ENCODE peak calls at places on chromosomes 13 and 19, in nine cellular contexts. One of them, this sample, is unnamed.

GRCh38 chr13:46964789-46965527 is 68.1 kb upstream of the HTR2A start:
- DNase-seq in Calu3: no peak
- DNase-seq in breast epithelium: no peak
- DNase-seq in testis: no peak
- DNase-seq in suprapubic skin: no peak
- DNase-seq in cardiac muscle cell: no peak
- DNase-seq in CD8-positive, alpha-beta T cell: no peak
- DNase-seq in AG04449: no peak
- DNase-seq in left ventricle myocardium inferior: no peak
- DNase-seq in this sample: no peak

GRCh38 chr19:46963093-46963734 is 56.4 kb upstream of the NPAS1 start:
- DNase-seq in Calu3: no peak
- DNase-seq in breast epithelium: no peak
- DNase-seq in testis: no peak
- DNase-seq in suprapubic skin: no peak
- DNase-seq in cardiac muscle cell: no peak
- DNase-seq in CD8-positive, alpha-beta T cell: no peak
- DNase-seq in AG04449: peak; percentile 94
- DNase-seq in left ventricle myocardium inferior: no peak
- DNase-seq in this sample: no peak

GRCh38 chr13:78015782-78016181 is 97.2 kb upstream of the EDNRB start:
- DNase-seq in Calu3: no peak
- DNase-seq in breast epithelium: no peak
- DNase-seq in testis: no peak
- DNase-seq in suprapubic skin: no peak
- DNase-seq in cardiac muscle cell: no peak
- DNase-seq in CD8-positive, alpha-beta T cell: no peak
- DNase-seq in AG04449: no peak
- DNase-seq in left ventricle myocardium inferior: no peak
- DNase-seq in this sample: no peak

GRCh38 chr19:7539827-7540425 is 4.4 kb downstream of the PNPLA6 start:
- DNase-seq in Calu3: no peak
- DNase-seq in breast epithelium: no peak
- DNase-seq in testis: no peak
- DNase-seq in suprapubic skin: no peak
- DNase-seq in cardiac muscle cell: no peak
- DNase-seq in CD8-positive, alpha-beta T cell: no peak
- DNase-seq in AG04449: no peak
- DNase-seq in left ventricle myocardium inferior: no peak
- DNase-seq in this sample: no peak

GRCh38 chr13:97279079-97279411 is 56.9 kb downstream of the MBNL2 start:
- DNase-seq in Calu3: no peak
- DNase-seq in breast epithelium: no peak
- DNase-seq in testis: no peak
- DNase-seq in suprapubic skin: no peak
- DNase-seq in cardiac muscle cell: no peak
- DNase-seq in CD8-positive, alpha-beta T cell: no peak
- DNase-seq in AG04449: no peak
- DNase-seq in left ventricle myocardium inferior: no peak
- DNase-seq in this sample: no peak

GRCh38 chr19:40717880-40718773 is 1.2 kb downstream of the ITPKC start:
- DNase-seq in Calu3: peak; percentile 42
- DNase-seq in breast epithelium: peak; percentile 58
- DNase-seq in testis: no peak
- DNase-seq in suprapubic skin: no peak
- DNase-seq in cardiac muscle cell: peak; percentile 6
- DNase-seq in CD8-positive, alpha-beta T cell: no peak
- DNase-seq in AG04449: no peak
- DNase-seq in left ventricle myocardium inferior: no peak
- DNase-seq in this sample: no peak

GRCh38 chr13:100980171-100980570 is 305.6 kb upstream of the TMTC4 start:
- DNase-seq in Calu3: no peak
- DNase-seq in breast epithelium: no peak
- DNase-seq in testis: no peak
- DNase-seq in suprapubic skin: no peak
- DNase-seq in cardiac muscle cell: no peak
- DNase-seq in CD8-positive, alpha-beta T cell: no peak
- DNase-seq in AG04449: no peak
- DNase-seq in left ventricle myocardium inferior: no peak
- DNase-seq in this sample: no peak

GRCh38 chr13:114087430-114087829 is 45.0 kb downstream of the RASA3 start:
- DNase-seq in Calu3: no peak
- DNase-seq in breast epithelium: peak; percentile 36
- DNase-seq in testis: no peak
- DNase-seq in suprapubic skin: peak; percentile 47
- DNase-seq in cardiac muscle cell: no peak
- DNase-seq in CD8-positive, alpha-beta T cell: no peak
- DNase-seq in AG04449: no peak
- DNase-seq in left ventricle myocardium inferior: no peak
- DNase-seq in this sample: peak; percentile 8

GRCh38 chr19:11434703-11435056 is 241 bp downstream of the ODAD3 start:
- DNase-seq in Calu3: no peak
- DNase-seq in breast epithelium: no peak
- DNase-seq in testis: no peak
- DNase-seq in suprapubic skin: no peak
- DNase-seq in cardiac muscle cell: no peak
- DNase-seq in CD8-positive, alpha-beta T cell: no peak
- DNase-seq in AG04449: no peak
- DNase-seq in left ventricle myocardium inferior: no peak
- DNase-seq in this sample: no peak

GRCh38 chr13:48819376-48819775 is 156.3 kb upstream of the FNDC3A start:
- DNase-seq in Calu3: no peak
- DNase-seq in breast epithelium: no peak
- DNase-seq in testis: no peak
- DNase-seq in suprapubic skin: no peak
- DNase-seq in cardiac muscle cell: no peak
- DNase-seq in CD8-positive, alpha-beta T cell: no peak
- DNase-seq in AG04449: no peak
- DNase-seq in left ventricle myocardium inferior: no peak
- DNase-seq in this sample: no peak

GRCh38 chr19:49927526-49928264 is 1.3 kb upstream of the ATF5 start:
- DNase-seq in Calu3: no peak
- DNase-seq in breast epithelium: no peak
- DNase-seq in testis: no peak
- DNase-seq in suprapubic skin: no peak
- DNase-seq in cardiac muscle cell: no peak
- DNase-seq in CD8-positive, alpha-beta T cell: no peak
- DNase-seq in AG04449: no peak
- DNase-seq in left ventricle myocardium inferior: no peak
- DNase-seq in this sample: no peak

GRCh38 chr13:41546372-41547252 is 89.3 kb downstream of the RGCC start:
- DNase-seq in Calu3: no peak
- DNase-seq in breast epithelium: no peak
- DNase-seq in testis: no peak
- DNase-seq in suprapubic skin: no peak
- DNase-seq in cardiac muscle cell: no peak
- DNase-seq in CD8-positive, alpha-beta T cell: no peak
- DNase-seq in AG04449: peak; percentile 60
- DNase-seq in left ventricle myocardium inferior: no peak
- DNase-seq in this sample: no peak

GRCh38 chr13:102948006-102948405 is 102.2 kb downstream of the ERCC5 start:
- DNase-seq in Calu3: peak; percentile 2
- DNase-seq in breast epithelium: no peak
- DNase-seq in testis: no peak
- DNase-seq in suprapubic skin: no peak
- DNase-seq in cardiac muscle cell: no peak
- DNase-seq in CD8-positive, alpha-beta T cell: no peak
- DNase-seq in AG04449: no peak
- DNase-seq in left ventricle myocardium inferior: no peak
- DNase-seq in this sample: no peak
- TF ChIP-seq CTCF in Calu3: no peak
- TF ChIP-seq CTCF in breast epithelium: no peak
- TF ChIP-seq CTCF in testis: no peak
- TF ChIP-seq CTCF in suprapubic skin: no peak
- TF ChIP-seq CTCF in cardiac muscle cell: no peak
- TF ChIP-seq CTCF in CD8-positive, alpha-beta T cell: no peak
- TF ChIP-seq CTCF in AG04449: no peak
- TF ChIP-seq CTCF in left ventricle myocardium inferior: peak; percentile 31
- TF ChIP-seq CTCF in this sample: no peak

GRCh38 chr13:73722120-73722519 is 412.1 kb downstream of the KLF12 start:
- DNase-seq in Calu3: no peak
- DNase-seq in breast epithelium: no peak
- DNase-seq in testis: no peak
- DNase-seq in suprapubic skin: no peak
- DNase-seq in cardiac muscle cell: no peak
- DNase-seq in CD8-positive, alpha-beta T cell: no peak
- DNase-seq in AG04449: no peak
- DNase-seq in left ventricle myocardium inferior: no peak
- DNase-seq in this sample: no peak
- TF ChIP-seq CTCF in Calu3: no peak
- TF ChIP-seq CTCF in breast epithelium: no peak
- TF ChIP-seq CTCF in testis: no peak
- TF ChIP-seq CTCF in suprapubic skin: no peak
- TF ChIP-seq CTCF in cardiac muscle cell: peak; percentile 38
- TF ChIP-seq CTCF in CD8-positive, alpha-beta T cell: peak; percentile 23
- TF ChIP-seq CTCF in AG04449: peak; percentile 42
- TF ChIP-seq CTCF in left ventricle myocardium inferior: no peak
- TF ChIP-seq CTCF in this sample: no peak

DNA sequence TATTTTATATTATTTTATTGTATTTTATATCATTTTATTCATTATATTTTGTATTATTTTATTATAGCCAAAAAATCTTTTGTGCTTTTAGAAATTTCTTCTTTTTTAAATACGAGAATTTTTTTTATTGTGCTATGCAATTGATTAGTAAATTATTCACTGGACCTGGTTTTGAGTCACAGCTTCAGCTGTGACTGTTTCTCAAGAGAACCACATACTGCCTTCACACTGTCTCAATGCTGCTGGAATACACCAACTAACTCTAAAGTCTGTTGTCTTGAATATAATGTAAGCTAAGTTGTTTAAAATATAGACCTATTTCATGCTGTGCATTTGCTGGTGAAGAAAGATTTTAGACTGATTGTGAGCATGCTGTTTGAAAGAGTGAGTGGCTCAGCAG is 423.6 kb downstream of the NDFIP2 start:
- DNase-seq in Calu3: no peak
- DNase-seq in breast epithelium: no peak
- DNase-seq in testis: no peak
- DNase-seq in suprapubic skin: no peak
- DNase-seq in cardiac muscle cell: no peak
- DNase-seq in CD8-positive, alpha-beta T cell: no peak
- DNase-seq in AG04449: no peak
- DNase-seq in left ventricle myocardium inferior: no peak
- DNase-seq in this sample: no peak
- TF ChIP-seq CTCF in Calu3: no peak
- TF ChIP-seq CTCF in breast epithelium: no peak
- TF ChIP-seq CTCF in testis: no peak
- TF ChIP-seq CTCF in suprapubic skin: no peak
- TF ChIP-seq CTCF in cardiac muscle cell: no peak
- TF ChIP-seq CTCF in CD8-positive, alpha-beta T cell: no peak
- TF ChIP-seq CTCF in AG04449: no peak
- TF ChIP-seq CTCF in left ventricle myocardium inferior: no peak
- TF ChIP-seq CTCF in this sample: no peak

DNA sequence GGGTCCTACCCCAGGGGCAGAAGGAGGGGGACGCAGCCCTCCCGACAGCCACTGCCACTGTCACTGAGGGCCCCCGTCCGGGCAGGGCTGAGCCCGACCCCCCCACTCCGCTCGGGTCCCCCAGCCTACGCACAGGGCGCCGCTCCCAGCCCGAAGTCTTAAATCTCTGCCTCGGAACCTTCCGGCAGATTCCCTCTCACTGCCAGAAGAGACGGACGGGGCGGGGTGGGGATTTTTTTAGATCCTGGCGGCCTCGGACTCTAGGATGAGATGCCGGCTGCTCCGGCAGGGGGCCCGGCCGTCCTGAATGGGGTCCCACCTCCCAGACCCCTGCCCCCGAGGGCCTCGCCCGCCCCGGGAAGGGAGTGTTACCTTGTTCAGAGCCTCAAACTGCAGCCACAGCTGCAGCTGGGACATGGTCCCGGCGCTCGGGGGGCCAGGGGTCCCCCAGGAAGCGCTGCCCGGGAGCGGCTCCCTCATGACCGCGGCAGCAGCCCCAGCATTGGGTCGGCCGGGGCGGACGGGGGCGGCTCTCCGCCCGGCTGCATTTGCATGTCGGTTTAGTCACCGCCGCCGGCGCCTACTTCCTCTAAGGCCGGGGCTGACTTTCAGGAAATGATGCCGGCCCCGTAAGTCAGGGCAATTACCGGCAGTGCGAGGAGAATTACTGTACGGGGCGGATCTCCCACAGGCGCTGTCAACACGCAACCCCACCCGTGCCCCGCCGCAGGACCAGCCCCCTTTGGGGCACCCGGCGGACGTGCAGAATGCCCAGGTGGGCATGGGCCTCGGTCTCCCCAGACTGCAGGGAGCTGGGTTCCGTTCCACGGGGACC is 28.1 kb downstream of the GPX4 start:
- DNase-seq in Calu3: peak; percentile 81
- DNase-seq in breast epithelium: peak; percentile 85
- DNase-seq in testis: peak; percentile 79
- DNase-seq in suprapubic skin: peak; percentile 95
- DNase-seq in cardiac muscle cell: peak; percentile 73
- DNase-seq in CD8-positive, alpha-beta T cell: peak; percentile 86
- DNase-seq in AG04449: peak; percentile 50
- DNase-seq in left ventricle myocardium inferior: peak; percentile 86
- DNase-seq in this sample: peak; percentile 85
- TF ChIP-seq CTCF in Calu3: no peak
- TF ChIP-seq CTCF in breast epithelium: peak; percentile 32
- TF ChIP-seq CTCF in testis: no peak
- TF ChIP-seq CTCF in suprapubic skin: no peak
- TF ChIP-seq CTCF in cardiac muscle cell: peak; percentile 27
- TF ChIP-seq CTCF in CD8-positive, alpha-beta T cell: no peak
- TF ChIP-seq CTCF in AG04449: no peak
- TF ChIP-seq CTCF in left ventricle myocardium inferior: peak; percentile 36
- TF ChIP-seq CTCF in this sample: no peak

DNA sequence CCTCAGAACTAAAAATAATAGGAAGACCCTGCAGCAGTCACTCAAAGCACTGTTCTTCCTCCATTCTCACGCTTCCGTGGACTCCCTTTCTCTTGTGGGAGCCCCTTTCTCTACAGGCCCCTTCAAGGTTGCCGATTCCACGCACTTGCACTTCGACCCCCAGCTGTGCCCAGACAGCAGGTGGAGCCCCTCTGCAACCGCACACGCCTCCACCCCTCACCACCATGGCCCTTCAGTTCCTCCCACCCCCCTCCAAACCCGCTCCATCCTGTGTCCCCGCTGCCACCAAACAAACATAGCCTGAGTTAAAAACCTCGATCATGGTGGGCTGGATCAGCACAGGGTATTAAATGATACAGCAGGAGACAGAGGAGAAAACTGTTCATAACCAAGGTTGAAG is 102.6 kb downstream of the STK24 start:
- DNase-seq in Calu3: no peak
- DNase-seq in breast epithelium: no peak
- DNase-seq in testis: no peak
- DNase-seq in suprapubic skin: peak; percentile 51
- DNase-seq in cardiac muscle cell: no peak
- DNase-seq in CD8-positive, alpha-beta T cell: no peak
- DNase-seq in AG04449: no peak
- DNase-seq in left ventricle myocardium inferior: no peak
- DNase-seq in this sample: no peak
- TF ChIP-seq CTCF in Calu3: no peak
- TF ChIP-seq CTCF in breast epithelium: no peak
- TF ChIP-seq CTCF in testis: no peak
- TF ChIP-seq CTCF in suprapubic skin: no peak
- TF ChIP-seq CTCF in cardiac muscle cell: no peak
- TF ChIP-seq CTCF in CD8-positive, alpha-beta T cell: no peak
- TF ChIP-seq CTCF in AG04449: no peak
- TF ChIP-seq CTCF in left ventricle myocardium inferior: no peak
- TF ChIP-seq CTCF in this sample: no peak

GRCh38 chr13:85825454-85825853 is 26.2 kb upstream of the SLITRK6 start:
- DNase-seq in Calu3: no peak
- DNase-seq in breast epithelium: no peak
- DNase-seq in testis: no peak
- DNase-seq in suprapubic skin: no peak
- DNase-seq in cardiac muscle cell: no peak
- DNase-seq in CD8-positive, alpha-beta T cell: no peak
- DNase-seq in AG04449: no peak
- DNase-seq in left ventricle myocardium inferior: no peak
- DNase-seq in this sample: no peak
- TF ChIP-seq CTCF in Calu3: no peak
- TF ChIP-seq CTCF in breast epithelium: no peak
- TF ChIP-seq CTCF in testis: no peak
- TF ChIP-seq CTCF in suprapubic skin: no peak
- TF ChIP-seq CTCF in cardiac muscle cell: no peak
- TF ChIP-seq CTCF in CD8-positive, alpha-beta T cell: no peak
- TF ChIP-seq CTCF in AG04449: no peak
- TF ChIP-seq CTCF in left ventricle myocardium inferior: no peak
- TF ChIP-seq CTCF in this sample: no peak

This sample was measured in omental fat pad.